ENCODE peak calls at places on chromosomes 5 and 9, in seven cellular contexts. One of them, this sample, is unnamed.

GRCh38 chr9:89477395-89477794 is 20.5 kb downstream of the SEMA4D start:
- DNase-seq in adipocyte: no peak
- DNase-seq in activated CD4-positive, alpha-beta T cell treated with anti-CD3 and anti-CD28 coated beads, Interleukin-2, amount 50 U/mL, for 4 hours: no peak
- DNase-seq in cardiac muscle cell: no peak
- DNase-seq in left ventricle myocardium inferior: no peak
- DNase-seq in occipital lobe: no peak
- DNase-seq in cardiac septum: peak
- DNase-seq in this sample: no peak

GRCh38 chr5:109359643-109360042 is 50.1 kb downstream of the PJA2 start:
- DNase-seq in adipocyte: no peak
- DNase-seq in activated CD4-positive, alpha-beta T cell treated with anti-CD3 and anti-CD28 coated beads, Interleukin-2, amount 50 U/mL, for 4 hours: no peak
- DNase-seq in cardiac muscle cell: no peak
- DNase-seq in left ventricle myocardium inferior: no peak
- DNase-seq in occipital lobe: no peak
- DNase-seq in cardiac septum: no peak
- DNase-seq in this sample: no peak

GRCh38 chr5:56454219-56454862 is 221.2 kb upstream of the ANKRD55 start:
- DNase-seq in adipocyte: no peak
- DNase-seq in activated CD4-positive, alpha-beta T cell treated with anti-CD3 and anti-CD28 coated beads, Interleukin-2, amount 50 U/mL, for 4 hours: no peak
- DNase-seq in cardiac muscle cell: no peak
- DNase-seq in left ventricle myocardium inferior: no peak
- DNase-seq in occipital lobe: no peak
- DNase-seq in cardiac septum: no peak
- DNase-seq in this sample: no peak

GRCh38 chr9:92141144-92142129 is 26.2 kb upstream of the SPTLC1 start:
- DNase-seq in adipocyte: peak
- DNase-seq in activated CD4-positive, alpha-beta T cell treated with anti-CD3 and anti-CD28 coated beads, Interleukin-2, amount 50 U/mL, for 4 hours: no peak
- DNase-seq in cardiac muscle cell: peak
- DNase-seq in left ventricle myocardium inferior: no peak
- DNase-seq in occipital lobe: no peak
- DNase-seq in cardiac septum: no peak
- DNase-seq in this sample: peak

GRCh38 chr9:16414451-16414850 is 456.0 kb downstream of the BNC2 start:
- DNase-seq in adipocyte: no peak
- DNase-seq in activated CD4-positive, alpha-beta T cell treated with anti-CD3 and anti-CD28 coated beads, Interleukin-2, amount 50 U/mL, for 4 hours: no peak
- DNase-seq in cardiac muscle cell: no peak
- DNase-seq in left ventricle myocardium inferior: no peak
- DNase-seq in occipital lobe: no peak
- DNase-seq in cardiac septum: no peak
- DNase-seq in this sample: no peak

GRCh38 chr9:108535526-108535925 is 320.3 kb downstream of the ACTL7B start:
- DNase-seq in adipocyte: peak
- DNase-seq in activated CD4-positive, alpha-beta T cell treated with anti-CD3 and anti-CD28 coated beads, Interleukin-2, amount 50 U/mL, for 4 hours: no peak
- DNase-seq in cardiac muscle cell: no peak
- DNase-seq in left ventricle myocardium inferior: no peak
- DNase-seq in occipital lobe: no peak
- DNase-seq in cardiac septum: no peak
- DNase-seq in this sample: peak

GRCh38 chr9:37309136-37309535 is 113.4 kb upstream of the GRHPR start:
- DNase-seq in adipocyte: no peak
- DNase-seq in activated CD4-positive, alpha-beta T cell treated with anti-CD3 and anti-CD28 coated beads, Interleukin-2, amount 50 U/mL, for 4 hours: no peak
- DNase-seq in cardiac muscle cell: peak
- DNase-seq in left ventricle myocardium inferior: no peak
- DNase-seq in occipital lobe: no peak
- DNase-seq in cardiac septum: no peak
- DNase-seq in this sample: no peak

GRCh38 chr5:125140855-125141254 is 394.4 kb upstream of the ZNF608 start:
- DNase-seq in adipocyte: peak
- DNase-seq in activated CD4-positive, alpha-beta T cell treated with anti-CD3 and anti-CD28 coated beads, Interleukin-2, amount 50 U/mL, for 4 hours: no peak
- DNase-seq in cardiac muscle cell: peak
- DNase-seq in left ventricle myocardium inferior: no peak
- DNase-seq in occipital lobe: no peak
- DNase-seq in cardiac septum: no peak
- DNase-seq in this sample: no peak

GRCh38 chr9:36781532-36781931 is 208.8 kb downstream of the MELK start:
- DNase-seq in adipocyte: no peak
- DNase-seq in activated CD4-positive, alpha-beta T cell treated with anti-CD3 and anti-CD28 coated beads, Interleukin-2, amount 50 U/mL, for 4 hours: no peak
- DNase-seq in cardiac muscle cell: peak
- DNase-seq in left ventricle myocardium inferior: no peak
- DNase-seq in occipital lobe: no peak
- DNase-seq in cardiac septum: no peak
- DNase-seq in this sample: no peak

GRCh38 chr9:93984860-93985259 is 29.7 kb upstream of the BARX1 start:
- DNase-seq in adipocyte: no peak
- DNase-seq in activated CD4-positive, alpha-beta T cell treated with anti-CD3 and anti-CD28 coated beads, Interleukin-2, amount 50 U/mL, for 4 hours: no peak
- DNase-seq in cardiac muscle cell: no peak
- DNase-seq in left ventricle myocardium inferior: no peak
- DNase-seq in occipital lobe: no peak
- DNase-seq in cardiac septum: no peak
- DNase-seq in this sample: no peak

GRCh38 chr5:42555797-42556196 is 132.6 kb downstream of the GHR start:
- DNase-seq in adipocyte: no peak
- DNase-seq in activated CD4-positive, alpha-beta T cell treated with anti-CD3 and anti-CD28 coated beads, Interleukin-2, amount 50 U/mL, for 4 hours: no peak
- DNase-seq in cardiac muscle cell: no peak
- DNase-seq in left ventricle myocardium inferior: no peak
- DNase-seq in occipital lobe: no peak
- DNase-seq in cardiac septum: no peak
- DNase-seq in this sample: no peak

GRCh38 chr5:78360674-78361225 is 333 bp downstream of the SCAMP1 start:
- DNase-seq in adipocyte: peak
- DNase-seq in activated CD4-positive, alpha-beta T cell treated with anti-CD3 and anti-CD28 coated beads, Interleukin-2, amount 50 U/mL, for 4 hours: peak
- DNase-seq in cardiac muscle cell: no peak
- DNase-seq in left ventricle myocardium inferior: peak
- DNase-seq in occipital lobe: peak
- DNase-seq in cardiac septum: peak
- DNase-seq in this sample: peak